ENCODE peak calls at places on chromosomes 13 and 19, in eight cellular contexts. F is AG04450, H is epithelial cell of esophagus, Y is hepatocyte, U is A673, W is HAP-1, Q is mucosa of descending colon, C is Peyer's patch. D is an unnamed sample.

GRCh38 chr19:52190679-52191293 is 934 bp downstream of the PPP2R1A start:
- DNase-seq in F (no peak), H (peak), Y (no peak), U (peak), W (peak), Q (peak), C (no peak), D (peak)

GRCh38 chr19:575527-576506 is 3.4 kb downstream of the BSG start:
- DNase-seq in F (no peak), H (peak), Y (peak), U (no peak), W (peak), Q (no peak), C (no peak), D (peak)

GRCh38 chr13:112603641-112604220 is 15.8 kb upstream of the TUBGCP3 start:
- DNase-seq in F (no peak), H (no peak), Y (no peak), U (no peak), W (no peak), Q (no peak), C (no peak), D (peak)

GRCh38 chr13:26247608-26248007 is 6.3 kb upstream of the CDK8 start:
- DNase-seq in F (no peak), H (no peak), Y (peak), U (no peak), W (no peak), Q (no peak), C (no peak), D (no peak)

GRCh38 chr19:12954150-12954962 is 2.7 kb downstream of the GADD45GIP1 start:
- DNase-seq in F (no peak), H (peak), Y (no peak), U (no peak), W (no peak), Q (no peak), C (no peak), D (no peak)

GRCh38 chr13:27822873-27823311 is 30.6 kb downstream of the GSX1 start:
- DNase-seq in F (no peak), H (peak), Y (no peak), U (no peak), W (peak), Q (no peak), C (no peak), D (no peak)

GRCh38 chr19:15234525-15235130 is 2.4 kb upstream of the EPHX3 start:
- DNase-seq in F (no peak), H (no peak), Y (no peak), U (no peak), W (no peak), Q (no peak), C (no peak), D (no peak)

GRCh38 chr13:52412128-52412527 is 6.2 kb upstream of the THSD1 start:
- DNase-seq in F (no peak), H (no peak), Y (no peak), U (no peak), W (no peak), Q (no peak), C (no peak), D (no peak)

DNA sequence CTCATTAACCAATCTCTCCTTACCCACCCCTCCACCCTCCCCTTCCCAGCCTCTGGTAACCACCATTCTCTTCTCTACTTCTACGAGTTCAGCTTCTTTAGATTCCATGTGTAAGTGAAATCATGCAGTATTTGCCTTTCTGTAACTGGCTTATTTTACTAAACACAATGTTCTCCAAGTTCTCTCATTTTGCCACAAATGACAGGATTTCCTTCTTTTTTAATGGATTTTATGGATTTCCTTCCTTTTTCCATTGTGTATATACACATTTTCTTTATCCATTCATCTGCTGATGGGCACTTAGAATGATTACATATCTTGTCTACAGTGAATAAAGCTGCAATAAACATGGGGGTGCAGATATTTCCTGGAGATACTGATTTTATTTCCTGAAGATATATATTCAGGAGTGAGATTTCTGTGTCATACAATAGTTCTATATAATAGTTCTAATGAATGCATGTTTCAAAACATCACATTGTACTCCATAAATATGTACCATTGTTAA is 20.2 kb downstream of the KCTD12 start:
- DNase-seq in F (no peak), H (no peak), Y (no peak), U (no peak), W (no peak), Q (no peak), C (no peak), D (no peak)
- H3K4me3 ChIP-seq in F (no peak), H (no peak), Y (no peak), U (no peak), W (no peak), Q (no peak), C (no peak), D (no peak)

DNA sequence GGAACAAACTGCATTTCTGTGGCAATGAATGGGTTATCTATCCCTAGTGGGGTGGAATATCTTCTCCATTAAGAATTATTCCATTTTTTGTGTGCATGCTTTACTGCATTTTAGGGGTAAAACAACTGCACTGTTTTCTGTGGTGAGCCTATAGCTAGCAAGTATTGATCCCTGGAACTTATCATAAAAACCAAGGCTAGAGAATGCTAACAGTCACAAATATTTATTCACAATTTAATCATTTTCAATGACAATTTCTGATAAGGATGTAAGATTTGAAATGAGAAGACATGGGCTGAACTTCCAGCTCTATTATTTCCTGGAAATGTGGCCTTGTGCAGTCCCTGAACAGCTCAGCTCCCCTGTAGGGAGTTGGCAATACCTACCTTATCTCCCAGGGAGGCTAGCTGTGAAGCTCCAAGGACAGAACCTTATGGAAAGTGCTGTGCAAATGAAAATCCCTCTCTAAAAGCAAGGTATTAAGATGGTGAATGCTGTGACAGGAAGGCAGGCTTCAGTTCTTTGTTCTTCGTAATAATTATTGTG is 51.5 kb upstream of the FAM216B start:
- DNase-seq in F (no peak), H (no peak), Y (no peak), U (no peak), W (no peak), Q (no peak), C (no peak), D (no peak)
- H3K4me3 ChIP-seq in F (no peak), H (no peak), Y (no peak), U (no peak), W (no peak), Q (no peak), C (no peak), D (no peak)

DNA sequence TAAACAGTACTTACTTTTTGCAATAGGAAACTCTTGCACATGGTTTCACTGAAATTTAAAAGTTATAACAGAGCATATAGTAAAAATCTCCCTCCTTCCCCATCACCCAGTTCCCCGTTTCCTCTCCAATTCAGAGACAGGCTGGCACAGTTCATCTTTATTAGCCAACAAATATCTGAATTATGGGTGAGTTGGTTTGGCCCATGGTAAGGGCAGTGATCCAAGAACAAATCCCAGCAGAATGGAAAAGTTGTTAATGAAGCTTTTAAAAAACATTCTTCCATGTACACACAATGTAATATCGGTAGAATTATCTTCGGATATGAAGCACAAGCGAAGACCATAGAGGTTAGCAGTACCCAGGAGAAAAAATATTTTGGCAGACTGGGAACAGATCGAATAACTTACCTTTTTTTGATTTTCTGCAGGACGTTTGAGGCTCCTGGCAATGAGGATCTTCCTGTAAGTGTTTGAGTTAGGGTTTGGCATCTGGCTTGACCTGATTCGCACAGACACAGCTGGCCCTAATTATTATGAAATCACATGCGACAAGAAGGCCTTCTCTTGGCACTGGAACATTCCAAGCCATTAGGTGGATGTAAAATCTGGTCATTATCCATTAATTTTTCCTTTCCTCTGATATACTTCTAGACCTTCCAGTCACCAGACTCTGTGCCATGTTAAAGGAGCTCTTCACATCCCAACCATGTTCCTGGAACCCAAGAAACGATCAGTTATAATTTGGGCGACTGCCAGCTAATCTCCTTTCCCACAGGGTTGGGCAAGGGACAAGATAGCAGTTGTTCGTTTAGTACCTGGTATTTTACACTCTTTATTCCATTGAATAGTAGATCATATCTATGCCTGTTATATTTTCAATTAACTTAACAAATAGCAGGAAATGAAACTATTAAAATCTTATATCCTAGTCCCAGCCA is 139.4 kb upstream of the TSC22D1 start:
- DNase-seq in F (no peak), H (no peak), Y (no peak), U (no peak), W (no peak), Q (no peak), C (no peak), D (no peak)
- H3K4me3 ChIP-seq in F (no peak), H (no peak), Y (no peak), U (no peak), W (no peak), Q (no peak), C (no peak), D (no peak)

DNA sequence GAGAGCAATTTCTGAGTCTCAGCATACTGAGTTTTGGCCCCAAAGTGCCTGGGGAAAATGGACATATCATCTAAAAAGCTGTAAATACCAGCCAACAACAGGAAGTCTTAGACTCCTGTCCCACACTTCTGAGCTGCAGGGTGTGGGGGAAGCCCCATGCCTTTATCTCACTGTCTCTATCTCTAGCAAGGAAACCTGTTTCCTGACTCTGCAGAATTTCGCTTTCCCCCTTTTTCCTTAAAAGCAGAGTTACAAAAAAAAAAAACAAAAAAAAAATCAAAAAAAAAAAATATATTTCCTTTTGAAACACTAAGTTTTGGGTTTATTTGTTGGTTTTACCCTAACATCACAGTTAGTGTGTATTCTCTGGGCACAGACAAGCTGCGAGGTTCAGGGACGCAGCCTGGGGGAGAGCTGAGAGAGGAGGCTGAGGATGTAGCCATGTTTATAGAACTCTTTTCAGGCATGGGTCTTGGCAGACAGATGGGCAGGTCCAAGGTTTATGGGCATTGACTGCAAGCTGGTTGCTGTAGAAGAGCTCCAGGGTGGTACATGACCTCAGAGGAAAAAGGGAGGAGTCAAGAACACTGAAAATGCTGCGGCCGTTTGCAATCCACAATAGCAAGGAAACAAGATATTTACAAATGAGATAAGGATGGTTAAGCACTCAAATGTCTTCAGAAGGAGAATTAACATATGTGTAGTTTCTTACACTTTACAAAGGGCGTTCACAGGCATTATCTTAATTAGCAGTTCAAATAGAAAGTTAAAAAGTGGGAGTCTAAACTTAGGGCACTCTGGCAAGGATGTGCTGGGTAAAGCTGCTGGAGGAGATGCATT is 4.9 kb downstream of the MBNL2 start:
- DNase-seq in F (no peak), H (no peak), Y (peak), U (peak), W (peak), Q (peak), C (peak), D (no peak)
- H3K4me3 ChIP-seq in F (peak), H (no peak), Y (peak), U (peak), W (no peak), Q (no peak), C (no peak), D (peak)

GRCh38 chr19:19169236-19170052 is 619 bp downstream of the MEF2B start:
- DNase-seq in F (no peak), H (no peak), Y (no peak), U (no peak), W (no peak), Q (no peak), C (no peak), D (no peak)
- H3K4me3 ChIP-seq in F (peak), H (no peak), Y (no peak), U (peak), W (no peak), Q (no peak), C (peak), D (no peak)